ENCODE peak calls at places on chromosome 11, in five cellular contexts. O is mesendoderm, G is neuronal stem cell, S is IMR-90, E is H1. L is an unnamed sample.
A peak's percentile ranks its signal among the peaks of the same experiment; 100 is the strongest.

GRCh38 chr11:103942646-103943045 is 93.8 kb upstream of the DDI1 start:
- DNase-seq in E (no peak), S (no peak), O (no peak), G (no peak), L (no peak)

GRCh38 chr11:93648168-93648567 is 13.3 kb upstream of the CEP295 start:
- DNase-seq in G (no peak), E (no peak), O (peak; percentile 55), S (peak; percentile 21), L (no peak)

GRCh38 chr11:4025248-4025956 is 69.2 kb upstream of the RRM1 start:
- DNase-seq in S (peak; percentile 25), O (no peak), E (no peak), G (no peak), L (no peak)

GRCh38 chr11:112292785-112293407 is 32.2 kb upstream of the PLET1 start:
- DNase-seq in O (no peak), E (no peak), G (no peak), S (peak; percentile 91), L (no peak)

GRCh38 chr11:110100476-110101240 is 7.5 kb downstream of the ZC3H12C start:
- DNase-seq in G (no peak), S (no peak), E (no peak), O (no peak), L (no peak)

GRCh38 chr11:27807594-27807993 is 107.3 kb upstream of the BDNF start:
- DNase-seq in O (no peak), G (no peak), E (no peak), S (peak; percentile 82), L (peak; percentile 32)

GRCh38 chr11:132587716-132588115 is 944.6 kb downstream of the OPCML start:
- DNase-seq in O (no peak), S (no peak), E (no peak), G (no peak), L (peak; percentile 78)

GRCh38 chr11:125978778-125979378 is 33.0 kb downstream of the VSIG10L2 start:
- DNase-seq in E (no peak), O (no peak), G (no peak), S (no peak), L (no peak)

GRCh38 chr11:96474263-96474662 is 84.5 kb downstream of the JRKL start:
- DNase-seq in O (no peak), G (no peak), S (no peak), E (no peak), L (no peak)

GRCh38 chr11:63945482-63946163 is 6.8 kb downstream of the NAA40 start:
- DNase-seq in O (peak; percentile 82), G (peak; percentile 30), E (peak; percentile 27), S (peak; percentile 68), L (peak; percentile 70)

GRCh38 chr11:128208329-128209220 is 378.8 kb downstream of the ETS1 start:
- DNase-seq in S (peak; percentile 93), E (no peak), G (no peak), O (no peak), L (peak; percentile 52)

GRCh38 chr11:128205796-128206195 is 381.6 kb downstream of the ETS1 start:
- DNase-seq in S (no peak), O (no peak), G (no peak), E (no peak), L (no peak)

GRCh38 chr11:128210148-128210940 is 377.0 kb downstream of the ETS1 start:
- DNase-seq in E (peak; percentile 49), S (peak; percentile 94), O (peak; percentile 97), G (no peak), L (peak; percentile 96)

GRCh38 chr11:128206476-128206875 is 380.9 kb downstream of the ETS1 start:
- DNase-seq in G (no peak), E (no peak), S (no peak), O (no peak), L (no peak)

GRCh38 chr11:128207861-128208321 is 379.5 kb downstream of the ETS1 start:
- DNase-seq in S (peak; percentile 91), G (no peak), O (no peak), E (no peak), L (peak; percentile 94)
- H3K23ac ChIP-seq in S (peak overlapping the region; percentile 19), G (no peak overlapping the region), O (no peak overlapping the region), E (no peak overlapping the region), L (no peak overlapping the region)

GRCh38 chr11:75350743-75351540 is 519 bp downstream of the ARRB1 start:
- DNase-seq in E (no peak), O (peak; percentile 79), G (no peak), S (peak; percentile 46), L (no peak)
- H2BK120ac ChIP-seq in E (peak overlapping the region; percentile 97), O (peak overlapping the region; percentile 31), G (no peak overlapping the region), S (peak overlapping the region; percentile 44), L (peak overlapping the region; percentile 69)

GRCh38 chr11:65885231-65885630 is 3.0 kb downstream of the FIBP start:
- DNase-seq in S (no peak), O (no peak), E (no peak), G (no peak), L (no peak)
- H3K36me3 ChIP-seq in S (peaks cover 40% of the 10 kb centered on the region), O (peaks cover 14% of the 10 kb centered on the region), E (peaks cover 22% of the 10 kb centered on the region), G (peaks cover 33% of the 10 kb centered on the region), L (peaks cover 46% of the 10 kb centered on the region)

GRCh38 chr11:35138949-35139881 is at the start of gene CD44:
- DNase-seq in G (peak; percentile 18), O (peak; percentile 69), E (no peak), S (peak; percentile 86), L (peak; percentile 42)
- H3K23ac ChIP-seq in G (peak within 1 kb of the TSS; percentile 87), O (peak within 1 kb of the TSS; percentile 20), E (no peak within 1 kb of the TSS), S (peak within 1 kb of the TSS; percentile 97), L (peak within 1 kb of the TSS; percentile 91)

GRCh38 chr11:134047586-134047999 is 21.3 kb upstream of the JAM3 start:
- DNase-seq in O (no peak), E (no peak), S (peak; percentile 90), G (no peak), L (no peak)
- H2BK120ac ChIP-seq in O (no peak overlapping the region), E (no peak overlapping the region), S (peak overlapping the region; percentile 72), G (no peak overlapping the region), L (no peak overlapping the region)

GRCh38 chr11:68267881-68268240 is 3.9 kb downstream of the C11orf24 start:
- DNase-seq in E (no peak), O (no peak), G (no peak), S (no peak), L (no peak)

GRCh38 chr11:68264741-68265540 is 6.8 kb downstream of the C11orf24 start:
- DNase-seq in E (no peak), S (no peak), O (no peak), G (no peak), L (no peak)

GRCh38 chr11:68269414-68270081 is 2.2 kb downstream of the C11orf24 start:
- DNase-seq in O (peak; percentile 48), G (no peak), E (no peak), S (peak; percentile 92), L (peak; percentile 87)

GRCh38 chr11:68266121-68266891 is 5.5 kb downstream of the C11orf24 start:
- DNase-seq in S (no peak), O (no peak), E (no peak), G (no peak), L (no peak)

DNA sequence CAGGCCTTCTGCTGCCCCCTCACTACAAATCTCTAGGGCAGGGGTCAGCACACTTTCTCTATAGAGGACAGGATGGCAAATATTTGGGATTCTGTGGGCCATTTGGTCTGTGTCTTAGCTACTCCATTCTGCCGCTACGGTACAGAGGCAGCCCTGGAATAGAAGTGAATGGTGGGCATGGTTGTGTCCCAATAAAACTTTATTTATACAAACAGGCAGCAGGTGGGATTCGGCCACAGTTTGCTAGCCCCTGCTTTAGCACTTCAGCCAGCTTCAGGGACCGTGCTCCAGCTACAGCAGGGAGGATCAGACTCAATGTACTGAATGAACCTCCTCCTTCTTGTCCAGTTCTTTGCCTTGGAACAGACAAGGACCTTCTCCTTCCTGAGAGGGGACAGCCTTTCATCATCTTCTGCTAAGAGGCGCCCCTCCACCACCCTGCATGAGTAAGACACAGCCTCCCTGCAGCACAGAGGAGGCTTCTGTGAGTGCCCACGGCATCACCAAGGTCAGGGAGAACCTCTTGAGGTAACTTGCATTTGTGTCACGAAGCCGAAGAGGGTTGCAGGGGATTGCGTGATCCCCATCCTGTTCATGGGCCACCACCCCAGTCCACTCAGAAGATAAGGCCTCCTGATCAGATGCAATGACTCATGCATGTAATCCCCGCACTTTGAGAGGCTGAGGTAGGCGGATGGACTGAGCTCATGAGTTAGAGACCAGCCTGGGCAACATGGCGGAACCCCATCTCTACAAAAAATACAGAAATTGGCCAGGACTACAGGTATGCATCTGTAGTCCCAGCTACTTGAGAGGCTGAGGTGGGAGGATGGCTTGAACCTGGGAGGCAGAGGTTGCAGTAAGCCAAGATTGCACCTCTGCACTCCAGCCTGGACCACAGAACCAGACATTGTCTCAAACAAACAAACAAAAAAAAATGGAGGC is 4.6 kb downstream of the C11orf24 start:
- DNase-seq in S (peak; percentile 17), G (no peak), E (no peak), O (no peak), L (no peak)
- H3K36me3 ChIP-seq in S (peaks cover 50% of the 10 kb centered on the region), G (peaks cover 38% of the 10 kb centered on the region), E (peaks cover 34% of the 10 kb centered on the region), O (peaks cover 11% of the 10 kb centered on the region), L (peaks cover 52% of the 10 kb centered on the region)

GRCh38 chr11:117430293-117430955 is 102.8 kb downstream of the CEP164 start:
- DNase-seq in E (no peak), O (no peak), G (no peak), S (no peak), L (no peak)
- H3K23ac ChIP-seq in E (no peak overlapping the region), O (no peak overlapping the region), G (peak overlapping the region; percentile 13), S (no peak overlapping the region), L (no peak overlapping the region)

GRCh38 chr11:1863352-1864215 is 10.7 kb downstream of the LSP1 start:
- DNase-seq in G (peak; percentile 58), E (no peak), S (peak; percentile 86), O (peak; percentile 86), L (peak; percentile 85)

GRCh38 chr11:1861435-1862411 is 8.8 kb downstream of the LSP1 start:
- DNase-seq in S (no peak), O (no peak), G (no peak), E (no peak), L (peak; percentile 40)

GRCh38 chr11:1864831-1865665 is 12.2 kb downstream of the LSP1 start:
- DNase-seq in G (no peak), O (no peak), E (no peak), S (no peak), L (no peak)

GRCh38 chr11:1864216-1864615 is 11.3 kb downstream of the LSP1 start:
- DNase-seq in G (no peak), E (no peak), S (no peak), O (no peak), L (no peak)

GRCh38 chr11:1862588-1863351 is 9.9 kb downstream of the LSP1 start:
- DNase-seq in S (no peak), O (no peak), E (no peak), G (no peak), L (peak; percentile 28)
- H2BK120ac ChIP-seq in S (peak overlapping the region; percentile 28), O (no peak overlapping the region), E (no peak overlapping the region), G (peak overlapping the region; percentile 25), L (no peak overlapping the region)

L was measured in trophoblast cell.